ENCODE peak calls at places on chromosome 17, in nine cellular contexts. W is GM20000, A is body of pancreas, Y is adrenal gland, G is ascending aorta, Z is AG09319, D is ovary, O is IMR-90, L is GM06990. C is an unnamed sample.

GRCh38 chr17:78525511-78526160 is 51.6 kb downstream of the DNAH17 start:
- DNase-seq in W (no peak), A (no peak), Y (no peak), G (no peak), Z (no peak), D (no peak), O (no peak), L (no peak), C (no peak)

GRCh38 chr17:78883533-78884131 is 19.4 kb downstream of the CEP295NL start:
- DNase-seq in W (no peak), A (peak; percentile 69), Y (peak; percentile 81), G (peak; percentile 75), Z (peak; percentile 88), D (peak; percentile 77), O (peak; percentile 97), L (no peak), C (no peak)

GRCh38 chr17:58991718-58992331 is 114.9 kb downstream of the TRIM37 start:
- DNase-seq in W (peak; percentile 46), A (no peak), Y (no peak), G (no peak), Z (no peak), D (no peak), O (peak; percentile 63), L (peak; percentile 37), C (peak; percentile 41)

GRCh38 chr17:75535119-75535537 is 9.6 kb downstream of the LLGL2 start:
- DNase-seq in W (peak; percentile 65), A (no peak), Y (no peak), G (no peak), Z (no peak), D (no peak), O (no peak), L (peak; percentile 71), C (peak; percentile 73)

GRCh38 chr17:13792314-13792713 is 190.6 kb upstream of the HS3ST3A1 start:
- DNase-seq in W (no peak), A (no peak), Y (no peak), G (no peak), Z (no peak), D (no peak), O (peak; percentile 34), L (no peak), C (no peak)

GRCh38 chr17:50836826-50837225 is 1.4 kb downstream of the WFIKKN2 start:
- DNase-seq in W (no peak), A (no peak), Y (no peak), G (no peak), Z (no peak), D (no peak), O (no peak), L (no peak), C (no peak)

GRCh38 chr17:68248199-68248825 is 469 bp downstream of the AMZ2 start:
- DNase-seq in W (peak; percentile 32), A (peak; percentile 57), Y (peak; percentile 66), G (no peak), Z (peak; percentile 47), D (peak; percentile 85), O (peak; percentile 57), L (no peak), C (no peak)

GRCh38 chr17:40350410-40351184 is 13.9 kb downstream of the GJD3 start:
- DNase-seq in W (no peak), A (no peak), Y (no peak), G (no peak), Z (no peak), D (peak; percentile 40), O (no peak), L (no peak), C (no peak)

GRCh38 chr17:44417553-44417952 is 28.1 kb upstream of the ITGA2B start:
- DNase-seq in W (peak; percentile 43), A (no peak), Y (peak; percentile 45), G (no peak), Z (peak; percentile 35), D (no peak), O (peak; percentile 97), L (peak; percentile 44), C (peak; percentile 52)

GRCh38 chr17:44083250-44083849 is 12.8 kb downstream of the G6PC3 start:
- DNase-seq in W (no peak), A (no peak), Y (peak; percentile 24), G (no peak), Z (no peak), D (no peak), O (no peak), L (no peak), C (no peak)

GRCh38 chr17:1490643-1491405 is 1.7 kb downstream of the MYO1C start:
- DNase-seq in W (peak; percentile 94), A (peak; percentile 69), Y (peak; percentile 54), G (no peak), Z (no peak), D (peak; percentile 67), O (no peak), L (peak; percentile 74), C (peak; percentile 93)

GRCh38 chr17:81516439-81516838 is 3.8 kb upstream of the ACTG1 start:
- DNase-seq in W (no peak), A (no peak), Y (no peak), G (no peak), Z (no peak), D (peak; percentile 41), O (no peak), L (peak; percentile 28), C (no peak)

GRCh38 chr17:57739402-57740224 is 5.5 kb downstream of the CCDC182 start:
- DNase-seq in W (peak; percentile 46), A (no peak), Y (no peak), G (no peak), Z (no peak), D (no peak), O (no peak), L (no peak), C (peak; percentile 56)
- TF ChIP-seq CTCF in W (peak; percentile 29), A (no peak), Y (peak; percentile 34), G (no peak), Z (no peak), D (no peak), O (peak; percentile 21), L (peak; percentile 60), C (peak; percentile 47)

GRCh38 chr17:19397556-19398041 is 10.6 kb upstream of the MFAP4 start:
- DNase-seq in W (no peak), A (peak; percentile 26), Y (no peak), G (no peak), Z (no peak), D (no peak), O (no peak), L (no peak), C (no peak)
- TF ChIP-seq CTCF in W (peak; percentile 30), A (peak; percentile 17), Y (no peak), G (no peak), Z (no peak), D (no peak), O (no peak), L (peak; percentile 56), C (no peak)

GRCh38 chr17:82913304-82914043 is 73.7 kb upstream of the ZNF750 start:
- DNase-seq in W (no peak), A (peak; percentile 31), Y (peak; percentile 21), G (no peak), Z (no peak), D (no peak), O (no peak), L (no peak), C (no peak)
- TF ChIP-seq CTCF in W (no peak), A (peak; percentile 48), Y (peak; percentile 36), G (peak; percentile 17), Z (no peak), D (no peak), O (peak; percentile 33), L (no peak), C (no peak)

DNA sequence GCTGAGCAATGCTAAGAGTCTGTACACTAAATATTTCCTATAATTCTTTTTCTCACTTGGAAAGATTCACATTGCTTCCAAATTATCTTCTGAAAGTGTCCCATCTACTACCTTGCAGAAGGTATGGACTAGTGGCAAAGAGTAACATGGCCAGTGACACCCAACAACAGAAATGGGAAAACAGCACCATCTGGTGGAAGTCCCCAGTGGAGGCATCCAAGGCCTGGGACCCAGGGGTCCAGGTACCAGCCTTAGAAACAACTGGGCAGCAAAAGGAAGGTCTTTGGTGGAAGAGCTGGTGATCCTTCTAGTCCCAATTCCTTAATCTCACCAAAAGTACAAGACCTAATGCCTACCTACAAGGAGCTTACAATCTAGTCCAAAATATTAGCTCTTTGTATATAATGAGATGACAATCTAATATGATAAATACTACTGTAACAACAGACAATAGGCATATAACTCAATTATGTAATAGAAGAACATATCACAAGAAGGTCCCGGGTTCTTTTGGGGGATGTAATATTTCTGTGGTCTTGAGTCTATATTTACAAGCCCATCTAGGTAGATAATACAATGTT is 55.3 kb downstream of the SKAP1 start:
- DNase-seq in W (peak; percentile 28), A (peak; percentile 42), Y (peak; percentile 36), G (no peak), Z (no peak), D (no peak), O (no peak), L (no peak), C (peak; percentile 23)
- TF ChIP-seq CTCF in W (peak; percentile 5), A (peak; percentile 64), Y (peak; percentile 48), G (peak; percentile 27), Z (no peak), D (no peak), O (peak; percentile 12), L (peak; percentile 70), C (peak; percentile 32)

DNA sequence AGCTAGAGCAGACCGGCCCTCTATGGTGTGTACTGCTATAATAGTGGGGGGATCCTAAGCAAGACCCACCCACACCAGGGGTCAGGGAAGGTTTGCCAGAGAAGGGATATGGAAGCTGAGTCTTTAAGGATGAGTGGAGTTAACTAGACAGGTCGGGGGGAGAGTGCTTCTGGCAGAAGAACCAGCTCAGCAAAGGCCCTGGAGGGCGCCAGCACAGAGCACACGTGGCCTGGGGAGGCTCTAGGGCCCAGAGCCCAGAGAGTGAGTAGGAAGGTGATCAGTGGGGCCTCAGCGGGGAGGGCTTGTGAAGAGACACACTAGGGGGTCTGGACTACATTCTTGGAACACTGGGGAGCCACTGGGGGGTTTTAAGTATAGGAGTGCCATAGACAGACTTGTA is 21.1 kb downstream of the NGFR start:
- DNase-seq in W (peak; percentile 30), A (no peak), Y (no peak), G (no peak), Z (no peak), D (no peak), O (no peak), L (no peak), C (no peak)
- TF ChIP-seq CTCF in W (no peak), A (no peak), Y (no peak), G (no peak), Z (no peak), D (no peak), O (no peak), L (no peak), C (no peak)

GRCh38 chr17:70394833-70395232 is 225.5 kb downstream of the KCNJ2 start:
- DNase-seq in W (no peak), A (no peak), Y (no peak), G (no peak), Z (no peak), D (no peak), O (no peak), L (no peak), C (no peak)

GRCh38 chr17:70390059-70390458 is 220.7 kb downstream of the KCNJ2 start:
- DNase-seq in W (no peak), A (no peak), Y (no peak), G (no peak), Z (no peak), D (no peak), O (no peak), L (no peak), C (no peak)

GRCh38 chr17:70394430-70394829 is 225.1 kb downstream of the KCNJ2 start:
- DNase-seq in W (no peak), A (no peak), Y (no peak), G (no peak), Z (no peak), D (no peak), O (no peak), L (no peak), C (no peak)
- TF ChIP-seq CTCF in W (no peak), A (no peak), Y (no peak), G (no peak), Z (no peak), D (no peak), O (no peak), L (no peak), C (no peak)

C was measured in GM13976.